ENCODE peak calls at places on chromosomes 12 and 14, in seven cellular contexts. Q is BJ, E is NCI-H1694 treated with DMSO at 0.1 percent for 48 hours, V is posterior cingulate gyrus, K is IMR-90, P is NCI-H774, B is astrocyte of the cerebellum. C is an unnamed sample.

GRCh38 chr12:121894633-121895032 is 6.0 kb downstream of the PSMD9 start:
- DNase-seq in Q (no peak), E (no peak), V (peak), K (peak), P (no peak), B (peak), C (no peak)

GRCh38 chr14:31944256-31945073 is 132.6 kb upstream of the ARHGAP5 start:
- DNase-seq in Q (no peak), E (peak), V (no peak), K (no peak), P (no peak), B (no peak), C (no peak)

GRCh38 chr12:113399490-113399889 is 4.2 kb downstream of the SDS start:
- DNase-seq in Q (no peak), E (no peak), V (peak), K (no peak), P (no peak), B (no peak), C (no peak)

GRCh38 chr14:70317969-70318634 is 41.4 kb downstream of the COX16 start:
- DNase-seq in Q (peak), E (peak), V (peak), K (peak), P (no peak), B (peak), C (no peak)

GRCh38 chr12:2722806-2723205 is 72.0 kb upstream of the FKBP4 start:
- DNase-seq in Q (no peak), E (no peak), V (no peak), K (no peak), P (no peak), B (no peak), C (no peak)

GRCh38 chr12:93419388-93420034 is 22.2 kb downstream of the UBE2N start:
- DNase-seq in Q (peak), E (peak), V (no peak), K (peak), P (peak), B (peak), C (no peak)

GRCh38 chr12:83122623-83122934 is 435.9 kb downstream of the TMTC2 start:
- DNase-seq in Q (no peak), E (no peak), V (peak), K (no peak), P (no peak), B (no peak), C (no peak)

GRCh38 chr14:93958567-93959238 is 17.7 kb downstream of the ASB2 start:
- DNase-seq in Q (no peak), E (no peak), V (peak), K (no peak), P (no peak), B (no peak), C (no peak)

GRCh38 chr14:93330609-93331000 is 2.2 kb downstream of the BTBD7 start:
- DNase-seq in Q (no peak), E (no peak), V (no peak), K (no peak), P (no peak), B (no peak), C (no peak)

GRCh38 chr14:72792051-72792788 is 101.7 kb downstream of the DPF3 start:
- DNase-seq in Q (no peak), E (no peak), V (peak), K (no peak), P (no peak), B (no peak), C (peak)

GRCh38 chr14:94066089-94066676 is 14.8 kb downstream of the DDX24 start:
- DNase-seq in Q (no peak), E (no peak), V (no peak), K (no peak), P (peak), B (no peak), C (no peak)

GRCh38 chr12:71755146-71755892 is 656 bp downstream of the RAB21 start:
- DNase-seq in Q (no peak), E (no peak), V (no peak), K (peak), P (no peak), B (no peak), C (no peak)

GRCh38 chr12:124479680-124480468 is 87.5 kb downstream of the NCOR2 start:
- DNase-seq in Q (no peak), E (no peak), V (no peak), K (no peak), P (no peak), B (no peak), C (no peak)

GRCh38 chr12:131096681-131097181 is 143.0 kb downstream of the ADGRD1 start:
- DNase-seq in Q (no peak), E (no peak), V (peak), K (no peak), P (no peak), B (no peak), C (no peak)

GRCh38 chr14:72855913-72856312 is 38.0 kb downstream of the DPF3 start:
- DNase-seq in Q (peak), E (no peak), V (no peak), K (peak), P (no peak), B (peak), C (no peak)

GRCh38 chr14:36420288-36420687 is 99.7 kb downstream of the NKX2-1 start:
- DNase-seq in Q (no peak), E (no peak), V (no peak), K (no peak), P (no peak), B (no peak), C (no peak)

GRCh38 chr12:5535531-5535930 is 103.6 kb downstream of the NTF3 start:
- DNase-seq in Q (no peak), E (no peak), V (no peak), K (peak), P (no peak), B (no peak), C (no peak)

GRCh38 chr14:69708586-69709169 is 58.3 kb upstream of the SRSF5 start:
- DNase-seq in Q (no peak), E (peak), V (peak), K (no peak), P (peak), B (no peak), C (no peak)

GRCh38 chr12:113262710-113263109 is 41.4 kb downstream of the TPCN1 start:
- DNase-seq in Q (no peak), E (peak), V (no peak), K (no peak), P (no peak), B (no peak), C (no peak)

GRCh38 chr14:37490607-37491006 is 104.4 kb downstream of the FOXA1 start:
- DNase-seq in Q (no peak), E (no peak), V (no peak), K (no peak), P (no peak), B (no peak), C (no peak)

GRCh38 chr14:71606064-71606463 is 326.2 kb upstream of the RGS6 start:
- DNase-seq in Q (no peak), E (no peak), V (peak), K (no peak), P (no peak), B (no peak), C (no peak)

GRCh38 chr12:71652656-71653055 is 11.0 kb downstream of the ZFC3H1 start:
- DNase-seq in Q (no peak), E (no peak), V (no peak), K (no peak), P (no peak), B (no peak), C (no peak)

GRCh38 chr12:13103391-13104033 is at the start of gene GSG1:
- DNase-seq in Q (no peak), E (no peak), V (no peak), K (peak), P (no peak), B (no peak), C (no peak)

GRCh38 chr14:74262076-74262475 is 22.8 kb downstream of the VSX2 start:
- DNase-seq in Q (no peak), E (no peak), V (no peak), K (no peak), P (no peak), B (no peak), C (no peak)

GRCh38 chr14:106414464-106414863 is 888.1 kb downstream of the TMEM121 start:
- DNase-seq in Q (no peak), E (no peak), V (no peak), K (no peak), P (no peak), B (no peak), C (no peak)

GRCh38 chr12:91040356-91040755 is 17.5 kb downstream of the KERA start:
- DNase-seq in Q (no peak), E (no peak), V (no peak), K (peak), P (no peak), B (peak), C (no peak)

GRCh38 chr12:6547566-6547965 is 8.3 kb downstream of the IFFO1 start:
- DNase-seq in Q (no peak), E (no peak), V (no peak), K (no peak), P (no peak), B (no peak), C (no peak)

GRCh38 chr14:88264116-88264515 is 59.0 kb downstream of the KCNK10 start:
- DNase-seq in Q (no peak), E (no peak), V (no peak), K (no peak), P (no peak), B (no peak), C (no peak)

GRCh38 chr12:109124878-109125648 is 8.7 kb downstream of the ACACB start:
- DNase-seq in Q (no peak), E (no peak), V (no peak), K (no peak), P (no peak), B (no peak), C (no peak)

GRCh38 chr14:64760146-64760755 is 56.0 kb downstream of the PLEKHG3 start:
- DNase-seq in Q (no peak), E (peak), V (peak), K (peak), P (peak), B (no peak), C (peak)

GRCh38 chr14:98901511-98902205 is 370.3 kb downstream of the BCL11B start:
- DNase-seq in Q (no peak), E (no peak), V (no peak), K (no peak), P (no peak), B (no peak), C (no peak)

GRCh38 chr14:91112172-91112571 is 1.7 kb upstream of the DGLUCY start:
- DNase-seq in Q (no peak), E (peak), V (peak), K (no peak), P (no peak), B (no peak), C (no peak)

GRCh38 chr12:89565002-89565401 is 39.2 kb upstream of the POC1B start:
- DNase-seq in Q (no peak), E (no peak), V (no peak), K (no peak), P (no peak), B (no peak), C (no peak)

GRCh38 chr14:23578560-23579310 is at the start of gene JPH4:
- DNase-seq in Q (no peak), E (peak), V (peak), K (no peak), P (no peak), B (no peak), C (peak)

C was measured in amygdala.